ENCODE peak calls at places on chromosomes 7 and 10, in six cellular contexts. D, E, K, G, P and U are unnamed samples.

GRCh38 chr10:69483988-69484387 is 32.7 kb downstream of the TSPAN15 start:
- DNase-seq in D (no peak), E (no peak), K (no peak), G (no peak), P (no peak), U (no peak)

GRCh38 chr10:29495366-29495765 is 139.4 kb downstream of the SVIL start:
- DNase-seq in D (no peak), E (no peak), K (no peak), G (no peak), P (no peak), U (no peak)

GRCh38 chr10:13555884-13556529 is 27.2 kb upstream of the BEND7 start:
- DNase-seq in D (peak), E (no peak), K (no peak), G (no peak), P (no peak), U (no peak)

GRCh38 chr7:69934475-69934903 is 336.2 kb downstream of the AUTS2 start:
- DNase-seq in D (no peak), E (no peak), K (no peak), G (no peak), P (no peak), U (no peak)

GRCh38 chr10:16954280-16955030 is 137.2 kb upstream of the RSU1 start:
- DNase-seq in D (no peak), E (no peak), K (no peak), G (no peak), P (no peak), U (no peak)

GRCh38 chr7:148686312-148686937 is 12.3 kb upstream of the CUL1 start:
- DNase-seq in D (no peak), E (no peak), K (no peak), G (no peak), P (no peak), U (no peak)

GRCh38 chr7:112362796-112363195 is 87.5 kb upstream of the IFRD1 start:
- DNase-seq in D (no peak), E (no peak), K (no peak), G (no peak), P (no peak), U (no peak)

GRCh38 chr10:15363031-15363430 is 8.1 kb downstream of the FAM171A1 start:
- DNase-seq in D (no peak), E (no peak), K (no peak), G (no peak), P (no peak), U (no peak)

GRCh38 chr7:104971290-104972071 is 42.5 kb upstream of the KMT2E start:
- DNase-seq in D (peak), E (no peak), K (no peak), G (peak), P (no peak), U (peak)

GRCh38 chr7:91565499-91566331 is 301.5 kb downstream of the FZD1 start:
- DNase-seq in D (peak), E (no peak), K (peak), G (peak), P (peak), U (no peak)

GRCh38 chr7:29627631-29628030 is 64.0 kb downstream of the PRR15 start:
- DNase-seq in D (no peak), E (no peak), K (no peak), G (no peak), P (no peak), U (no peak)

GRCh38 chr7:143499246-143499645 is 21.6 kb downstream of the TAS2R41 start:
- DNase-seq in D (no peak), E (no peak), K (no peak), G (no peak), P (no peak), U (no peak)

GRCh38 chr7:3076163-3076562 is 32.5 kb upstream of the CARD11 start:
- DNase-seq in D (no peak), E (no peak), K (no peak), G (no peak), P (no peak), U (no peak)

GRCh38 chr7:70477051-70478010 is 654.6 kb upstream of the GALNT17 start:
- DNase-seq in D (no peak), E (no peak), K (no peak), G (no peak), P (no peak), U (no peak)

GRCh38 chr10:43351301-43351700 is 20.1 kb upstream of the FXYD4 start:
- DNase-seq in D (no peak), E (no peak), K (no peak), G (no peak), P (no peak), U (no peak)

GRCh38 chr7:29309041-29309860 is 114.7 kb downstream of the CHN2 start:
- DNase-seq in D (no peak), E (no peak), K (no peak), G (no peak), P (no peak), U (no peak)

GRCh38 chr10:6347391-6347951 is 144.7 kb downstream of the PFKFB3 start:
- DNase-seq in D (no peak), E (no peak), K (no peak), G (no peak), P (no peak), U (no peak)

GRCh38 chr7:45709168-45710034 is 135.2 kb downstream of the ADCY1 start:
- DNase-seq in D (no peak), E (no peak), K (no peak), G (peak), P (peak), U (peak)

GRCh38 chr7:55964261-55964801 is at the start of gene NIPSNAP2:
- DNase-seq in D (peak), E (peak), K (peak), G (peak), P (peak), U (peak)

GRCh38 chr7:155190608-155191536 is 106.8 kb upstream of the INSIG1 start:
- DNase-seq in D (peak), E (peak), K (no peak), G (peak), P (no peak), U (peak)

GRCh38 chr10:130432850-130433249 is 296.7 kb downstream of the GLRX3 start:
- DNase-seq in D (no peak), E (no peak), K (no peak), G (no peak), P (no peak), U (no peak)

GRCh38 chr10:72616716-72617115 is 9.2 kb downstream of the MICU1 start:
- DNase-seq in D (no peak), E (no peak), K (no peak), G (no peak), P (no peak), U (no peak)

GRCh38 chr10:125085281-125085680 is 75.1 kb downstream of the CTBP2 start:
- DNase-seq in D (no peak), E (no peak), K (no peak), G (no peak), P (no peak), U (no peak)

GRCh38 chr10:86064931-86065662 is 301.5 kb downstream of the GRID1 start:
- DNase-seq in D (no peak), E (no peak), K (no peak), G (peak), P (peak), U (no peak)

GRCh38 chr7:155169498-155170065 is 99.5 kb downstream of the HTR5A start:
- DNase-seq in D (no peak), E (no peak), K (no peak), G (no peak), P (no peak), U (no peak)

GRCh38 chr7:42883950-42884349 is 27.9 kb downstream of the C7orf25 start:
- DNase-seq in D (peak), E (no peak), K (no peak), G (no peak), P (no peak), U (no peak)

GRCh38 chr7:134120405-134120804 is 6.7 kb upstream of the LRGUK start:
- DNase-seq in D (no peak), E (no peak), K (no peak), G (no peak), P (no peak), U (no peak)

GRCh38 chr7:100825215-100825671 is 2.1 kb downstream of the EPHB4 start:
- DNase-seq in D (no peak), E (no peak), K (no peak), G (no peak), P (no peak), U (no peak)

GRCh38 chr7:131173148-131173890 is 154.4 kb upstream of the MKLN1 start:
- DNase-seq in D (peak), E (no peak), K (no peak), G (no peak), P (no peak), U (no peak)

DNA sequence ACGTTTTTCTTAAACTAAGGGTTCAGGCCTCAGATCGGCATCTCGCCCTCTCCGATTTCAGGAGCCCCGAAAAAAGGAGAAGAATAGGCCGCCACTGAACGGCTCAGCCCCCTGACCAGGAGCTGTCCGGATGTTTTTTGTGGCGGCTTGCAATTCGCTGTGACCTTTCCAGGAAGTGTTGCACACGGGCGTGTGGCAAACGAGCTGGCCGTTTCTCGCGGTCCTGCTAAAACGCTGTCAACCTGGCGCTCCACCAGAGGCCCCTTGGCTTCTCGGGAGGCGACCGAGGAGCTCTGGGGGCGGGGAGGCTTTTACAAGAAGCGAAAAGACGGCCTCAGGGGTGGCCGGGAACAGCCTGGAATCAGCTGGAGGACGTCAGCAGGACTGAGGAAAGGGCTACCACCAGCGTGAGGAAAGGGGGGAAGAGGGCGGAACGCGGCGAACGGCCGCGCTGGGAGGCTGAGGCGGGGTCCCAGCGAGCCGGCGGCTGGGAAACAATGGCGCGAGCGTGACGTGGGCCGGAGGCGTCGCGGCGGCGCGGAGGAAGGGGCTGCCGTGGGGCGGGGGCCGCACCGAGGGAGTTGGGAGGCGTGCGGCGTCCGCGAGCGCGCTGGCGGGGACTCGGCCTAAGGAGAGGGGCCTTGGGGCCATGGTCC is 493 bp downstream of the NT5C2 start:
- DNase-seq in D (peak), E (peak), K (peak), G (peak), P (peak), U (peak)
- TF ChIP-seq EP300 in D (no peak), E (no peak), K (no peak), G (no peak), P (no peak), U (no peak)

GRCh38 chr10:10165415-10165814 is 852.3 kb upstream of the CELF2 start:
- DNase-seq in D (no peak), E (no peak), K (no peak), G (no peak), P (no peak), U (no peak)
- TF ChIP-seq EP300 in D (no peak), E (no peak), K (no peak), G (no peak), P (no peak), U (no peak)

DNA sequence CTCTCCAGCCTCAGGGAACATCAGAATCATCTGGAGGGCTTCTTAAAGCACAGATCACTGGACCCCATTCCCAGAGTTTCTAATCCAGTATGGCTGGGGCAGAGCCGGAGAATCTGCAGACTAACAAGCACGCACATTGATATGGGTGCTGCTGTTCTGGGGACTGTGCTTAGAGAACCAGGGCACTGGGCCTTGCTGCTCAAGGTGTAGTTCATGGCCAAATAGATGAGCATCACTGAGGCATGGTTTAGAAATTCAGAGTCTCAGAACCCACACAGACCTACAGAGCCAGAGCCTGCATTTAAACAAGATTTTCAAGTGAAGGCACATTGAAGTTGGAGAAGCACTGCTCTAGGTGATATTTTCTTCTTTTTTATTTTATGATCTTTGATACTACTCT is 376.8 kb upstream of the PHF14 start:
- DNase-seq in D (no peak), E (no peak), K (no peak), G (no peak), P (no peak), U (no peak)
- TF ChIP-seq EP300 in D (no peak), E (no peak), K (no peak), G (no peak), P (no peak), U (no peak)

GRCh38 chr10:113329121-113329596 is 223.7 kb upstream of the HABP2 start:
- DNase-seq in D (peak), E (no peak), K (no peak), G (no peak), P (no peak), U (no peak)
- TF ChIP-seq EP300 in D (no peak), E (no peak), K (no peak), G (no peak), P (no peak), U (no peak)

GRCh38 chr10:103072276-103072675 is 120.8 kb downstream of the NT5C2 start:
- DNase-seq in D (no peak), E (no peak), K (no peak), G (no peak), P (no peak), U (no peak)

GRCh38 chr10:103072891-103073290 is 120.2 kb downstream of the NT5C2 start:
- DNase-seq in D (no peak), E (no peak), K (no peak), G (no peak), P (no peak), U (no peak)

GRCh38 chr10:103067484-103067883 is 125.6 kb downstream of the NT5C2 start:
- DNase-seq in D (no peak), E (no peak), K (no peak), G (no peak), P (no peak), U (no peak)

GRCh38 chr10:103067951-103068350 is 125.1 kb downstream of the NT5C2 start:
- DNase-seq in D (peak), E (no peak), K (no peak), G (no peak), P (no peak), U (no peak)

DNA sequence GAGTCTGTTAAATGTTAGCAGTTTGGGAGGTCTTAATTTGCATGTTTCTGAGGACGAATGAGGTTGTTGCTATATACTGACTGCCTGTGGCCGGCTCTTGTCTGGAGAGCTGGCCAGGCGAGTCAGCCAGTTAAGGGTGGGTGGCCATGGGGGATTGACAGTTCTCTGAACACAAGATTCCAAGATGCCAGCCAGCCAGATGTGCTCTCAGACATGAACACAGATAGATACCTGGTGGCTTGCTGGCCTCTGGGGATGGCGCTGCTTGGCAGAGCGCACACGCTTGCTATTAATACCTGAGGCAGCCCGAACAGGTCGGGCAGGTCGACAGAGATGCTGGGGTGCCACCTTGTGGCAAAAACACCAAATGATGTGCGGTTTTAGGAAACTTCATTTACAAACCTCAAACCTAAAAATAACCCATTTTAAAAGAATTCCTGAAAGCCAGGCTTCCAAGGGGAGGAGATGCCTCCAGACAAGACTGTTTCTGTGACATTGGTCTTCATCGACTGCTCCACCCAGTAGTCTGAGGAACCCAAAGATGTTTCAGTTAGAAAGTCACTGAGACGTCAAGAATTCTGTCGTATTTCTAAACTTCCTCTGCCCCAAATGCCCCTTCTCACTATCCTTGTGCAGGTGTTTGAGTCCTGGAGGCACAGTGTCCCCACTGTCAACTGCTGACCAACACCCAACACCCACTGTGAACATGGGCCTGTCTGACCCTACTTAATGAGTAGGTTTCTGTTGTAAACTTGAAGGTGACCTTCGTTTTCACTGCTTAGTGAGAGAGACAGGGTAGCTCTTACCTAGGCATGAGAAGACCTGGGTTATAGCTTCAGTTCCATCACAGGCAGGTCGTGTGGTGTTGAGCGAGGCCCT is 123.4 kb downstream of the NT5C2 start:
- DNase-seq in D (peak), E (peak), K (peak), G (peak), P (no peak), U (peak)
- TF ChIP-seq EP300 in D (no peak), E (no peak), K (no peak), G (no peak), P (no peak), U (no peak)